ENCODE peak calls at places on chromosomes 5 and 9, in six cellular contexts. T, K, R, I, V and Q are unnamed samples.
A peak's percentile ranks its signal among the peaks of the same experiment; 100 is the strongest.

GRCh38 chr9:126226991-126227937 is 99.4 kb upstream of the MVB12B start:
- DNase-seq in T (no peak), R (no peak), V (no peak), I (no peak), K (no peak), Q (no peak)

GRCh38 chr5:151684690-151685361 is 1.9 kb downstream of the SPARC start:
- DNase-seq in R (peak; percentile 72), K (no peak), T (peak; percentile 87), V (peak; percentile 84), I (peak; percentile 80), Q (peak; percentile 87)

GRCh38 chr5:5270958-5271605 is 131.0 kb downstream of the ADAMTS16 start:
- DNase-seq in V (peak; percentile 92), R (peak; percentile 71), K (peak; percentile 73), T (peak; percentile 79), I (peak; percentile 78), Q (peak; percentile 86)

GRCh38 chr9:128174062-128174461 is 14.0 kb downstream of the BBLN start:
- DNase-seq in R (no peak), V (no peak), T (no peak), I (no peak), K (no peak), Q (no peak)

GRCh38 chr5:143205386-143205785 is 198.1 kb downstream of the NR3C1 start:
- DNase-seq in R (no peak), I (no peak), T (no peak), V (peak; percentile 94), K (no peak), Q (no peak)

GRCh38 chr9:18728642-18729041 is 254.7 kb downstream of the ADAMTSL1 start:
- DNase-seq in T (peak; percentile 73), R (no peak), I (no peak), K (no peak), V (no peak), Q (no peak)

GRCh38 chr5:53114988-53115387 is 5.4 kb upstream of the MOCS2 start:
- DNase-seq in T (no peak), I (no peak), V (no peak), K (no peak), R (no peak), Q (no peak)

GRCh38 chr9:77981332-77981731 is 50.3 kb downstream of the GNAQ start:
- DNase-seq in T (no peak), K (no peak), I (no peak), V (peak; percentile 69), R (peak; percentile 41), Q (no peak)

GRCh38 chr9:80561526-80561925 is 989.8 kb downstream of the TLE4 start:
- DNase-seq in I (no peak), R (no peak), T (no peak), K (no peak), V (peak; percentile 52), Q (no peak)

GRCh38 chr5:137226081-137226480 is 273.0 kb downstream of the SPOCK1 start:
- DNase-seq in I (no peak), T (no peak), K (no peak), V (no peak), R (no peak), Q (no peak)

GRCh38 chr9:103037508-103038477 is 42.7 kb downstream of the CYLC2 start:
- DNase-seq in I (no peak), K (no peak), T (no peak), V (peak; percentile 17), R (no peak), Q (no peak)

GRCh38 chr5:38590846-38591245 is 34.4 kb upstream of the LIFR start:
- DNase-seq in I (no peak), K (no peak), T (no peak), R (no peak), V (no peak), Q (no peak)

GRCh38 chr5:74935752-74936091 is 69.5 kb upstream of the FAM169A start:
- DNase-seq in I (no peak), K (no peak), R (no peak), T (no peak), V (no peak), Q (no peak)

GRCh38 chr9:117290809-117291208 is 124.0 kb downstream of the ASTN2 start:
- DNase-seq in T (no peak), I (no peak), K (no peak), R (no peak), V (no peak), Q (no peak)

GRCh38 chr5:17081142-17081541 is 136.3 kb upstream of the BASP1 start:
- DNase-seq in K (no peak), I (no peak), R (no peak), T (no peak), V (no peak), Q (no peak)

GRCh38 chr9:36276840-36277239 is 18.6 kb upstream of the GNE start:
- DNase-seq in I (no peak), R (peak; percentile 36), K (no peak), V (no peak), T (no peak), Q (no peak)

GRCh38 chr5:98975223-98975622 is 46.4 kb upstream of the CHD1 start:
- DNase-seq in I (no peak), V (peak; percentile 34), K (no peak), T (no peak), R (no peak), Q (no peak)

GRCh38 chr9:95821999-95822398 is 53.5 kb upstream of the ERCC6L2 start:
- DNase-seq in V (no peak), K (no peak), T (no peak), I (no peak), R (no peak), Q (no peak)

GRCh38 chr5:19547640-19548039 is 440.4 kb downstream of the CDH18 start:
- DNase-seq in V (no peak), T (no peak), K (no peak), R (no peak), I (no peak), Q (no peak)

GRCh38 chr9:106916491-106917235 is 53.7 kb downstream of the ZNF462 start:
- DNase-seq in V (peak; percentile 97), T (peak; percentile 71), K (no peak), I (no peak), R (no peak), Q (no peak)

GRCh38 chr5:155049569-155050383 is 36.2 kb downstream of the KIF4B start:
- DNase-seq in R (peak; percentile 41), K (no peak), I (no peak), T (no peak), V (no peak), Q (no peak)

GRCh38 chr5:179259731-179260323 is 85.4 kb downstream of the ADAMTS2 start:
- DNase-seq in T (peak; percentile 61), I (peak; percentile 12), R (no peak), V (no peak), K (no peak), Q (no peak)

GRCh38 chr9:112002131-112002846 is 105.7 kb downstream of the UGCG start:
- DNase-seq in V (no peak), R (no peak), T (no peak), K (no peak), I (no peak), Q (no peak)

GRCh38 chr5:10849278-10849677 is 88.2 kb upstream of the DAP start:
- DNase-seq in V (no peak), K (no peak), T (no peak), R (no peak), I (no peak), Q (no peak)

GRCh38 chr5:37275521-37275920 is 26.3 kb upstream of the CPLANE1 start:
- DNase-seq in K (no peak), V (no peak), I (no peak), R (no peak), T (no peak), Q (no peak)

GRCh38 chr9:27421567-27421966 is 102.5 kb upstream of the IFNK start:
- DNase-seq in R (no peak), K (no peak), I (no peak), T (no peak), V (no peak), Q (no peak)

GRCh38 chr5:177443144-177443983 is 3.2 kb upstream of the PRR7 start:
- DNase-seq in R (no peak), K (no peak), I (no peak), V (no peak), T (no peak), Q (no peak)

GRCh38 chr5:1723957-1724821 is 75.4 kb downstream of the MRPL36 start:
- DNase-seq in T (peak; percentile 32), R (no peak), K (peak; percentile 22), V (no peak), I (peak; percentile 8), Q (peak; percentile 47)

GRCh38 chr5:36252722-36253340 is 11.1 kb upstream of the NADK2 start:
- DNase-seq in R (no peak), T (no peak), V (no peak), I (no peak), K (no peak), Q (no peak)

DNA sequence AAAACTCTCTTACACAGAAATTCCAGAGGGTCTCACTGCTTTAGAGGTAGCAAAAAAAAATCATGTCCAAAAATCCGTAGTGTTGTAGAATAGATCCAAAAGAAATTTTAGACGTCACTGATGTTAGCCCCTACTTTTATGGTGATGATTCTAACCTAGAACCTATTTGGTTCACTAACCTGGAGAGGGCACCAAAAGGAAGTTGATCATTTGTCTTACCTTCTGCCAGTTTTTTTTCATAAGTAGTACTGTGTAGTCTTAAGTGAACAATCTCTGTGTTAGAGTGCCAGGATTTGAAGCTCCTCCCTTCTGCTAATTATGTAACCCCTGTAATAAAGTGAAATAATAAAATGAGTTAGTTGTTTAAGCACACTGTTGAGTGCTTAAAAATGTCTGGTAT is 215.2 kb downstream of the SMARCA2 start:
- DNase-seq in R (no peak), K (no peak), V (no peak), T (no peak), I (no peak), Q (no peak)
- TF ChIP-seq CTCF in R (no peak), K (no peak), V (no peak), T (no peak), I (no peak), Q (no peak)

DNA sequence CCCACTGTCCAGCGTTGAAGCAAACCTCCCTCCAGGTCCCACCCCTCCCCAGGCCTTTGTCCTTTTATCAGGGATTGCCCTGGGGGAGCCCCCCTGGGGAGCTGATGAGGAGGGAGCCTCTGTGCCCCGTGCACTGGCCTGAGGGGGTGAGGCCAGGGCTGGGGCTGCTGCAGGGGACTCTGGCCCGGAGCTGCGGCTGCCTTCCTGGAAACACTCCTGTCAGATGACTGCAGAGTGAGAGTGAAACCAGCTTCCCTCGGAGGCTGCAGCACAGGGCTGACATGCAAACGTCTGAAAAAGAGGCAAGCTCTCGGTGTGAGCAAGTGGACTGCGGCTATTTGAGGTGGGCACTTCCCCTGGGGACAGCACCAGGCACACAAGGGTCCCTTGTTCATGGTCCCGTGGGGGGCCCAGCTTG is 4.6 kb upstream of the TRAF2 start:
- DNase-seq in I (no peak), R (peak; percentile 29), T (no peak), K (no peak), V (no peak), Q (no peak)
- H3K27ac ChIP-seq in I (no peak overlapping the region), R (no peak overlapping the region), T (peak overlapping the region; percentile 26), K (peak overlapping the region; percentile 65), V (peak overlapping the region; percentile 85), Q (no peak overlapping the region)

DNA sequence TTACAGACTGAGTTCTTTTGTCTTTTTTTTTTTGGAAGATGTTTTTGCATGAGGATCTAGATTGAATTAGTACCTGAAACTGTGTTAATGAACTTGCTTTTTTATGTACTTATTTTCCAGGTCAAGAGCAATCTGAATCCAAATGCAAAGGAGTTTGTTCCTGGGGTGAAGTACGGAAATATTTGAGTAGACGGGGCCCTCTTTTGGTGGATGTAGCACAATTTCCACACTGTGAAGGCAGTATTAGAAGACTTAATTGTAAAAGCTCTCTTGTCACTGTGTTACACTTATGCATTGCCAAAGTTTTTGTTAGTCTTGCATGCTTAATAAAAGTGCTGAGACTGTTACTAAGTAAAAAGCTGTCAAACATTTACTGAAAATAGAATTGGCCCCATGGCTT is 14.5 kb downstream of the SLC23A1 start:
- DNase-seq in I (no peak), V (no peak), K (no peak), R (no peak), T (no peak), Q (no peak)
- TF ChIP-seq CTCF in I (no peak), V (no peak), K (no peak), R (peak; percentile 10), T (no peak), Q (no peak)

GRCh38 chr5:14603141-14603540 is 21.5 kb downstream of the OTULINL start:
- DNase-seq in R (no peak), T (no peak), V (no peak), I (no peak), K (no peak), Q (no peak)
- H3K27ac ChIP-seq in R (no peak overlapping the region), T (no peak overlapping the region), V (no peak overlapping the region), I (no peak overlapping the region), K (no peak overlapping the region), Q (no peak overlapping the region)